ENCODE peak calls at places on chromosomes 2 and 18, in eight cellular contexts. H is astrocyte of the spinal cord; A is hypothalamus; W is ELR; Z is chondrocyte; F is fibroblast of mammary gland; G is AG08395; T is natural killer cell treated with Interleukin-12 subunit alpha and Interleukin-12 subunit beta and Interleukin-15 and Interleukin-18, amount 100 ng/mL, for 72 hours. S is an unnamed sample.

GRCh38 chr2:18701546-18701945 is 112.2 kb upstream of the NT5C1B start:
- DNase-seq in W (no peak), F (peak), Z (no peak), G (no peak), A (no peak), T (no peak), H (no peak), S (no peak)

GRCh38 chr2:221370942-221371221 is 201.2 kb downstream of the EPHA4 start:
- DNase-seq in F (no peak), W (no peak), Z (no peak), T (no peak), A (no peak), G (no peak), H (no peak), S (no peak)

GRCh38 chr2:159551811-159552210 is 64.5 kb downstream of the BAZ2B start:
- DNase-seq in G (no peak), F (no peak), A (no peak), W (peak), T (no peak), Z (no peak), H (peak), S (no peak)

GRCh38 chr2:217054791-217055190 is 194.9 kb upstream of the TNP1 start:
- DNase-seq in F (no peak), G (no peak), A (no peak), Z (no peak), H (peak), W (no peak), T (no peak), S (no peak)

GRCh38 chr2:191935247-191935646 is 88.4 kb upstream of the CAVIN2 start:
- DNase-seq in A (no peak), W (no peak), F (no peak), H (no peak), G (no peak), Z (no peak), T (no peak), S (no peak)

GRCh38 chr2:15588329-15588919 is 3.2 kb upstream of the DDX1 start:
- DNase-seq in Z (no peak), W (peak), T (no peak), A (no peak), H (peak), F (peak), G (peak), S (no peak)

GRCh38 chr18:50661013-50661412 is 101.1 kb downstream of the MAPK4 start:
- DNase-seq in G (no peak), Z (no peak), A (no peak), T (no peak), H (no peak), F (no peak), W (no peak), S (no peak)

GRCh38 chr18:52408800-52409302 is 68.9 kb downstream of the DCC start:
- DNase-seq in G (no peak), Z (no peak), T (no peak), H (no peak), F (no peak), W (no peak), A (no peak), S (no peak)

GRCh38 chr2:30652271-30652910 is 154.9 kb downstream of the CAPN13 start:
- DNase-seq in T (no peak), A (no peak), Z (no peak), G (no peak), H (no peak), W (no peak), F (no peak), S (no peak)

GRCh38 chr2:72114693-72115051 is 33.0 kb downstream of the CYP26B1 start:
- DNase-seq in H (no peak), F (no peak), A (no peak), W (no peak), Z (no peak), G (no peak), T (no peak), S (no peak)

GRCh38 chr2:39778233-39778632 is 825 bp downstream of the THUMPD2 start:
- DNase-seq in T (no peak), W (no peak), Z (no peak), H (no peak), G (no peak), A (no peak), F (no peak), S (no peak)

GRCh38 chr2:37786854-37787253 is 115.4 kb upstream of the CDC42EP3 start:
- DNase-seq in T (no peak), G (no peak), A (no peak), H (no peak), Z (no peak), F (no peak), W (no peak), S (no peak)

GRCh38 chr2:205198130-205198505 is 484.2 kb upstream of the NRP2 start:
- DNase-seq in A (no peak), T (no peak), F (peak), H (peak), Z (no peak), W (peak), G (peak), S (no peak)

GRCh38 chr2:74008761-74009395 is 24.2 kb downstream of the TET3 start:
- DNase-seq in F (no peak), T (peak), A (no peak), H (no peak), Z (no peak), W (no peak), G (no peak), S (no peak)

GRCh38 chr2:109663721-109664120 is 49.6 kb downstream of the SOWAHC start:
- DNase-seq in G (peak), Z (no peak), F (peak), A (no peak), T (no peak), W (peak), H (peak), S (no peak)

GRCh38 chr18:49628993-49629795 is 67.3 kb downstream of the LIPG start:
- DNase-seq in Z (no peak), G (no peak), H (no peak), F (no peak), W (no peak), T (no peak), A (no peak), S (no peak)

GRCh38 chr2:4291430-4291829 is 588.1 kb downstream of the DCDC2C start:
- DNase-seq in A (no peak), G (no peak), H (no peak), T (no peak), Z (no peak), F (no peak), W (no peak), S (no peak)

GRCh38 chr2:23705771-23706612 is 220.9 kb downstream of the ATAD2B start:
- DNase-seq in W (no peak), G (no peak), Z (no peak), H (no peak), F (no peak), A (no peak), T (peak), S (no peak)

GRCh38 chr18:42174909-42175308 is 219.9 kb downstream of the PIK3C3 start:
- DNase-seq in W (no peak), H (peak), A (no peak), G (peak), F (no peak), Z (no peak), T (no peak), S (no peak)

GRCh38 chr2:5392658-5393057 is 299.5 kb upstream of the SOX11 start:
- DNase-seq in W (no peak), Z (no peak), G (no peak), A (no peak), H (peak), T (no peak), F (no peak), S (no peak)

GRCh38 chr18:53534695-53535094 is 689.8 kb downstream of the MBD2 start:
- DNase-seq in A (no peak), W (no peak), H (no peak), Z (no peak), T (no peak), G (no peak), F (peak), S (no peak)

GRCh38 chr2:219944861-219945260 is 317.4 kb downstream of the SLC4A3 start:
- DNase-seq in F (no peak), G (no peak), W (no peak), Z (no peak), T (no peak), A (no peak), H (no peak), S (no peak)

GRCh38 chr2:32061973-32062861 is 1.1 kb upstream of the SPAST start:
- DNase-seq in A (peak), T (no peak), W (peak), H (peak), F (peak), G (peak), Z (no peak), S (no peak)

GRCh38 chr18:51668101-51668500 is 470.6 kb upstream of the MEX3C start:
- DNase-seq in Z (no peak), F (peak), H (peak), G (peak), A (no peak), W (peak), T (no peak), S (no peak)

GRCh38 chr2:222753251-222753824 is 81.9 kb downstream of the MOGAT1 start:
- DNase-seq in Z (no peak), A (no peak), F (peak), G (peak), W (no peak), H (peak), T (no peak), S (no peak)

S was measured in Right ventricle myocardium inferior.